ENCODE peak calls at places on chromosomes 12 and 14, in ten cellular contexts. F is M059J; U is GM12891; A is Peyer's patch; W is RWPE1; J is GM04503; Z is activated T-cell treated with anti-CD3 and anti-CD28 coated beads, Interleukin-2, amount 50 U/mL, for 1 hour; C is NCI-H2029; Q is amniotic epithelial cell; I is GM12865. T is an unnamed sample.

GRCh38 chr12:65308001-65308400 is 29.5 kb downstream of the MSRB3 start:
- DNase-seq in C (no peak), Z (no peak), Q (peak), U (no peak), A (no peak), J (no peak), W (no peak), I (no peak), F (peak), T (no peak)

GRCh38 chr14:104709387-104710019 is 14.5 kb upstream of the ADSS1 start:
- DNase-seq in C (no peak), J (no peak), A (no peak), Q (no peak), I (no peak), W (no peak), F (no peak), U (no peak), Z (no peak), T (no peak)

GRCh38 chr14:67571991-67572323 is 28.1 kb downstream of the PIGH start:
- DNase-seq in Z (no peak), C (no peak), F (no peak), U (no peak), J (no peak), Q (no peak), I (no peak), W (no peak), A (no peak), T (no peak)

GRCh38 chr14:77206261-77206824 is 24.7 kb downstream of the TMEM63C start:
- DNase-seq in W (no peak), C (no peak), Q (no peak), Z (no peak), J (no peak), A (no peak), I (no peak), F (no peak), U (no peak), T (no peak)

GRCh38 chr12:68771223-68771925 is 25.4 kb downstream of the SLC35E3 start:
- DNase-seq in U (no peak), Z (no peak), I (no peak), W (no peak), C (no peak), F (no peak), A (no peak), Q (no peak), J (no peak), T (no peak)

GRCh38 chr12:125057708-125058107 is 7.5 kb upstream of the AACS start:
- DNase-seq in U (no peak), C (no peak), F (no peak), I (no peak), Z (no peak), J (no peak), A (no peak), W (no peak), Q (no peak), T (no peak)

GRCh38 chr12:124754949-124755800 is 108.5 kb downstream of the SCARB1 start:
- DNase-seq in F (no peak), Q (peak), I (no peak), C (no peak), U (no peak), W (peak), J (peak), A (peak), Z (no peak), T (peak)

GRCh38 chr12:29921307-29921706 is 137.6 kb upstream of the TMTC1 start:
- DNase-seq in U (no peak), Q (peak), I (no peak), C (no peak), W (peak), A (no peak), F (peak), Z (no peak), J (no peak), T (no peak)

GRCh38 chr12:124623344-124623885 is 56.0 kb upstream of the NCOR2 start:
- DNase-seq in F (peak), I (no peak), C (no peak), U (no peak), Q (no peak), Z (no peak), W (no peak), J (no peak), A (no peak), T (no peak)

GRCh38 chr12:91883811-91884210 is 261.8 kb downstream of the BTG1 start:
- DNase-seq in I (no peak), W (no peak), A (no peak), J (no peak), Z (no peak), U (no peak), F (no peak), C (no peak), Q (peak), T (no peak)

GRCh38 chr12:122421815-122422737 is at the start of gene CLIP1:
- DNase-seq in Z (peak), A (peak), W (no peak), U (peak), F (peak), I (peak), Q (peak), J (peak), C (peak), T (peak)

GRCh38 chr12:24561882-24562760 is 386.8 kb downstream of the BCAT1 start:
- DNase-seq in F (peak), J (no peak), A (peak), C (peak), W (no peak), I (peak), Q (peak), U (peak), Z (no peak), T (no peak)

GRCh38 chr12:10220398-10221077 is 7.9 kb downstream of the GABARAPL1 start:
- DNase-seq in I (no peak), Z (no peak), Q (peak), A (no peak), W (no peak), J (peak), U (no peak), F (peak), C (peak), T (no peak)

GRCh38 chr14:86532219-86532618 is 1002.3 kb downstream of the FLRT2 start:
- DNase-seq in J (no peak), F (no peak), Q (peak), A (no peak), W (no peak), Z (no peak), U (no peak), I (no peak), C (no peak), T (no peak)

GRCh38 chr12:106981781-106982180 is 5.2 kb downstream of the MTERF2 start:
- DNase-seq in J (no peak), Z (no peak), W (no peak), Q (no peak), U (no peak), F (no peak), A (no peak), C (no peak), I (no peak), T (no peak)

GRCh38 chr12:104624529-104624928 is 167.8 kb downstream of the CHST11 start:
- DNase-seq in Z (no peak), J (no peak), W (no peak), U (no peak), I (no peak), F (no peak), C (no peak), A (no peak), Q (no peak), T (no peak)

GRCh38 chr14:75310295-75311059 is 31.8 kb downstream of the FOS start:
- DNase-seq in A (peak), F (peak), I (no peak), W (no peak), J (peak), Q (peak), Z (no peak), C (peak), U (no peak), T (no peak)

GRCh38 chr12:51318846-51319570 is 5.0 kb downstream of the BIN2 start:
- DNase-seq in A (no peak), W (no peak), J (no peak), C (no peak), Q (no peak), Z (peak), U (no peak), F (no peak), I (peak), T (peak)

GRCh38 chr14:63245893-63246292 is 41.6 kb downstream of the RHOJ start:
- DNase-seq in I (no peak), F (no peak), A (no peak), U (no peak), J (no peak), Q (peak), W (no peak), Z (no peak), C (no peak), T (no peak)

GRCh38 chr12:19771858-19772257 is 332.6 kb downstream of the AEBP2 start:
- DNase-seq in J (peak), A (no peak), F (peak), C (no peak), I (no peak), W (no peak), Z (no peak), Q (peak), U (no peak), T (no peak)